ENCODE peak calls at places on chromosomes 11 and 22, in six cellular contexts. One of them, this sample, is unnamed.

GRCh38 chr22:20131856-20132685 is 467 bp downstream of the ZDHHC8 start:
- DNase-seq in breast epithelium: no peak
- DNase-seq in GM10248: no peak
- DNase-seq in progenitor cell of endocrine pancreas: no peak
- DNase-seq in endothelial cell of umbilical vein: no peak
- DNase-seq in SK-N-SH: peak
- DNase-seq in this sample: no peak

GRCh38 chr11:17734986-17735822 is 623 bp downstream of the KCNC1 start:
- DNase-seq in SK-N-SH: peak
- DNase-seq in progenitor cell of endocrine pancreas: peak
- DNase-seq in breast epithelium: peak
- DNase-seq in endothelial cell of umbilical vein: peak
- DNase-seq in GM10248: peak
- DNase-seq in this sample: peak

GRCh38 chr22:46848227-46848626 is 85.8 kb downstream of the TBC1D22A start:
- DNase-seq in breast epithelium: no peak
- DNase-seq in GM10248: no peak
- DNase-seq in progenitor cell of endocrine pancreas: no peak
- DNase-seq in SK-N-SH: no peak
- DNase-seq in endothelial cell of umbilical vein: no peak
- DNase-seq in this sample: no peak

GRCh38 chr11:44416776-44417175 is 106.8 kb upstream of the ALX4 start:
- DNase-seq in breast epithelium: no peak
- DNase-seq in endothelial cell of umbilical vein: no peak
- DNase-seq in SK-N-SH: no peak
- DNase-seq in GM10248: no peak
- DNase-seq in progenitor cell of endocrine pancreas: no peak
- DNase-seq in this sample: no peak

GRCh38 chr11:75400110-75400865 is 970 bp downstream of the RPS3 start:
- DNase-seq in endothelial cell of umbilical vein: peak
- DNase-seq in GM10248: no peak
- DNase-seq in breast epithelium: no peak
- DNase-seq in SK-N-SH: no peak
- DNase-seq in progenitor cell of endocrine pancreas: no peak
- DNase-seq in this sample: no peak

GRCh38 chr22:35154937-35155387 is 89.0 kb downstream of the ISX start:
- DNase-seq in GM10248: peak
- DNase-seq in SK-N-SH: peak
- DNase-seq in endothelial cell of umbilical vein: peak
- DNase-seq in breast epithelium: peak
- DNase-seq in progenitor cell of endocrine pancreas: peak
- DNase-seq in this sample: peak

GRCh38 chr11:11977206-11977938 is 31.1 kb downstream of the DKK3 start:
- DNase-seq in progenitor cell of endocrine pancreas: no peak
- DNase-seq in breast epithelium: peak
- DNase-seq in SK-N-SH: no peak
- DNase-seq in GM10248: no peak
- DNase-seq in endothelial cell of umbilical vein: peak
- DNase-seq in this sample: peak

GRCh38 chr11:10072841-10073240 is 221.2 kb downstream of the SBF2 start:
- DNase-seq in progenitor cell of endocrine pancreas: no peak
- DNase-seq in endothelial cell of umbilical vein: no peak
- DNase-seq in breast epithelium: no peak
- DNase-seq in SK-N-SH: no peak
- DNase-seq in GM10248: no peak
- DNase-seq in this sample: no peak

GRCh38 chr11:8003187-8003586 is 16.1 kb downstream of the EIF3F start:
- DNase-seq in endothelial cell of umbilical vein: no peak
- DNase-seq in GM10248: no peak
- DNase-seq in progenitor cell of endocrine pancreas: no peak
- DNase-seq in SK-N-SH: no peak
- DNase-seq in breast epithelium: no peak
- DNase-seq in this sample: no peak

GRCh38 chr11:72840780-72841179 is 26.6 kb downstream of the ATG16L2 start:
- DNase-seq in progenitor cell of endocrine pancreas: no peak
- DNase-seq in SK-N-SH: no peak
- DNase-seq in GM10248: no peak
- DNase-seq in breast epithelium: no peak
- DNase-seq in endothelial cell of umbilical vein: no peak
- DNase-seq in this sample: peak

GRCh38 chr22:21641417-21641794 is 696 bp upstream of the SDF2L1 start:
- DNase-seq in SK-N-SH: peak
- DNase-seq in endothelial cell of umbilical vein: peak
- DNase-seq in GM10248: no peak
- DNase-seq in breast epithelium: no peak
- DNase-seq in progenitor cell of endocrine pancreas: no peak
- DNase-seq in this sample: no peak

GRCh38 chr22:20107471-20107901 is 8.4 kb upstream of the RANBP1 start:
- DNase-seq in SK-N-SH: no peak
- DNase-seq in endothelial cell of umbilical vein: no peak
- DNase-seq in breast epithelium: no peak
- DNase-seq in GM10248: no peak
- DNase-seq in progenitor cell of endocrine pancreas: no peak
- DNase-seq in this sample: no peak

GRCh38 chr11:123129920-123130319 is 65.1 kb downstream of the CLMP start:
- DNase-seq in progenitor cell of endocrine pancreas: no peak
- DNase-seq in GM10248: no peak
- DNase-seq in SK-N-SH: no peak
- DNase-seq in endothelial cell of umbilical vein: no peak
- DNase-seq in breast epithelium: no peak
- DNase-seq in this sample: no peak

GRCh38 chr22:31968022-31968421 is 23.7 kb downstream of the YWHAH start:
- DNase-seq in progenitor cell of endocrine pancreas: no peak
- DNase-seq in breast epithelium: no peak
- DNase-seq in GM10248: no peak
- DNase-seq in endothelial cell of umbilical vein: no peak
- DNase-seq in SK-N-SH: no peak
- DNase-seq in this sample: no peak

GRCh38 chr11:134501406-134502152 is 89.5 kb upstream of the B3GAT1 start:
- DNase-seq in progenitor cell of endocrine pancreas: no peak
- DNase-seq in endothelial cell of umbilical vein: no peak
- DNase-seq in breast epithelium: peak
- DNase-seq in SK-N-SH: no peak
- DNase-seq in GM10248: no peak
- DNase-seq in this sample: no peak

GRCh38 chr22:17056058-17056457 is 28.7 kb upstream of the IL17RA start:
- DNase-seq in GM10248: no peak
- DNase-seq in SK-N-SH: no peak
- DNase-seq in breast epithelium: no peak
- DNase-seq in endothelial cell of umbilical vein: no peak
- DNase-seq in progenitor cell of endocrine pancreas: no peak
- DNase-seq in this sample: no peak

GRCh38 chr11:75272821-75273301 is 32.3 kb downstream of the TPBGL start:
- DNase-seq in endothelial cell of umbilical vein: no peak
- DNase-seq in GM10248: no peak
- DNase-seq in SK-N-SH: no peak
- DNase-seq in progenitor cell of endocrine pancreas: no peak
- DNase-seq in breast epithelium: peak
- DNase-seq in this sample: no peak

GRCh38 chr11:124799384-124800225 is 601 bp downstream of the MSANTD2 start:
- DNase-seq in progenitor cell of endocrine pancreas: peak
- DNase-seq in endothelial cell of umbilical vein: peak
- DNase-seq in breast epithelium: no peak
- DNase-seq in SK-N-SH: peak
- DNase-seq in GM10248: peak
- DNase-seq in this sample: no peak

GRCh38 chr11:1435820-1436467 is 46.2 kb downstream of the BRSK2 start:
- DNase-seq in breast epithelium: no peak
- DNase-seq in progenitor cell of endocrine pancreas: no peak
- DNase-seq in SK-N-SH: peak
- DNase-seq in GM10248: no peak
- DNase-seq in endothelial cell of umbilical vein: no peak
- DNase-seq in this sample: no peak
- TF ChIP-seq CTCF in breast epithelium: no peak
- TF ChIP-seq CTCF in progenitor cell of endocrine pancreas: peak
- TF ChIP-seq CTCF in SK-N-SH: no peak
- TF ChIP-seq CTCF in GM10248: no peak
- TF ChIP-seq CTCF in endothelial cell of umbilical vein: no peak
- TF ChIP-seq CTCF in this sample: no peak

DNA sequence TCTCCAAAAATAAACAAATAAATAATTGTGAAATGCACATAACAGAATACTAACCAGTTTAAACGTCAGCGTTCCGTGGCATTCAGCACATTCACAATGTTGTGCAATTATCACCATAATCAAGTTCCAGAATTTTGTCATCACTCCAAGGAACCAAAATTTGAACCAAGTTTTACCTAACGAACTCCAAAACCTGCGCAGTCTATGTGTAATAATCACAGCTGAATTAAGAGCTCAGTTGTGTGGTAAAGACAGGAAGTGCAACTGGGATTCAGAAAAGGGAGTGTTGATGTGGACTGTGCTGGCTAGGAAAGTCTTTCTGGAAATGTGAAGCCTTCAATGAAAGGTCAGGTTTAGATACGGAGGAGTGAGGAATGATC is 5.4 kb upstream of the MCAM start:
- DNase-seq in breast epithelium: no peak
- DNase-seq in endothelial cell of umbilical vein: peak
- DNase-seq in progenitor cell of endocrine pancreas: no peak
- DNase-seq in GM10248: peak
- DNase-seq in SK-N-SH: no peak
- DNase-seq in this sample: no peak
- TF ChIP-seq CTCF in breast epithelium: no peak
- TF ChIP-seq CTCF in endothelial cell of umbilical vein: no peak
- TF ChIP-seq CTCF in progenitor cell of endocrine pancreas: no peak
- TF ChIP-seq CTCF in GM10248: no peak
- TF ChIP-seq CTCF in SK-N-SH: no peak
- TF ChIP-seq CTCF in this sample: no peak

DNA sequence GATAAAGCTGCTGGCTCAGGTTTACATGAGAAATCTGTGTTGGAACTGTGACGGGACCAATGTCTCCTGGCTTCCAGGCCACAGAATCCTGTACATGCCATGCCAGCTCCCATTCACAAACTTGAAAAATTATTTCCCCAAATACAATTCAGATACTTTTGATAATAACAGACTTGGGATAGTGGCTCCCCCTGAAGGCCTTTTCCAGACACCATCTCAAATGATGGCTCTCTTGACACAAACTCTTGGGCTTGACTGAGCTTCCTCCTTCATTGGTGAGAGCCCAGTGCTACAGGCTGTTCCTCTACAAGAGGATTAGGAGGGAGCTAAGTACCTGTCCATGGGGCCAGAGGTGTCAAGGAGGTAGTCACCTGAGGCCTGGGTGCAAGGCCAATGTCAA is 104.7 kb upstream of the PAX6 start:
- DNase-seq in endothelial cell of umbilical vein: no peak
- DNase-seq in breast epithelium: no peak
- DNase-seq in GM10248: no peak
- DNase-seq in progenitor cell of endocrine pancreas: no peak
- DNase-seq in SK-N-SH: no peak
- DNase-seq in this sample: no peak
- TF ChIP-seq CTCF in endothelial cell of umbilical vein: no peak
- TF ChIP-seq CTCF in breast epithelium: no peak
- TF ChIP-seq CTCF in GM10248: no peak
- TF ChIP-seq CTCF in progenitor cell of endocrine pancreas: no peak
- TF ChIP-seq CTCF in SK-N-SH: no peak
- TF ChIP-seq CTCF in this sample: no peak

GRCh38 chr11:121456816-121457431 is 4.2 kb upstream of the SORL1-AS1 start:
- DNase-seq in breast epithelium: no peak
- DNase-seq in GM10248: no peak
- DNase-seq in SK-N-SH: no peak
- DNase-seq in progenitor cell of endocrine pancreas: no peak
- DNase-seq in endothelial cell of umbilical vein: no peak
- DNase-seq in this sample: no peak
- TF ChIP-seq CTCF in breast epithelium: no peak
- TF ChIP-seq CTCF in GM10248: no peak
- TF ChIP-seq CTCF in SK-N-SH: no peak
- TF ChIP-seq CTCF in progenitor cell of endocrine pancreas: no peak
- TF ChIP-seq CTCF in endothelial cell of umbilical vein: no peak
- TF ChIP-seq CTCF in this sample: no peak

DNA sequence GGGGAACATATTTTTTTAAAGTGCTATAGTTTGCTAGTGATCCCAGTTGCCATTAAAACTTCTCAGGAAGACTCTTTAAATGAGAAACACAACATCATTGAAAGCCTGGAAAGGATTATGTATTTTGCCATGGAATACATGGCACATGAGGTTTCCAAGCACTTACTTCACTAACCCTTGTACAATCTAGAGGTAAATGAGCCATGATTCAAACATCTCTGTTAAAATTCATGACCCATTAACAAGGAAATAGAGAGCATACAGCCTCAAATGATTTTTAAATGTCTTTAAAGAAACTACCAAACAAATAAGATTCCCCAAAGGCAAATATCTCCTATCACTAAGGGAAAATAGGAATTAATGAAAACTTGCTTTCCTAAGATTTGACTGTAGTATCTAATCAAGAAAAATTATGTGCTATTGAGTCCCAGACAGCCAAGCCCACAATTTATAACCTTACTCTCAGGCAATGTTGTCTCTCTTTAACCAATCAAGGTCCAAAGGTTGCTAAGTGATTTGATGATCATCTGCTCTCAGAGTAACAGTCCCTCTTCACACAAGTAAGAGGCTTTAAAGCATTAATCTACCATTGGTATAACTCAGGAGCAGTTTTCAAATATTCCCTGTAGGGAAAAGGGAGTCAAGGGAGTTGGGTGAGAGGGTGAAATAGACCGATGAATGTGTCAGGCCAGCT is 92.0 kb upstream of the DDI1 start:
- DNase-seq in progenitor cell of endocrine pancreas: no peak
- DNase-seq in GM10248: no peak
- DNase-seq in SK-N-SH: no peak
- DNase-seq in breast epithelium: no peak
- DNase-seq in endothelial cell of umbilical vein: no peak
- DNase-seq in this sample: no peak
- TF ChIP-seq CTCF in progenitor cell of endocrine pancreas: no peak
- TF ChIP-seq CTCF in GM10248: no peak
- TF ChIP-seq CTCF in SK-N-SH: no peak
- TF ChIP-seq CTCF in breast epithelium: no peak
- TF ChIP-seq CTCF in endothelial cell of umbilical vein: no peak
- TF ChIP-seq CTCF in this sample: no peak